ENCODE peak calls at places on chromosome 9, in eight cellular contexts. L, C, M, I, Q, R, K and F are unnamed samples.
A peak's percentile ranks its signal among the peaks of the same experiment; 100 is the strongest.

GRCh38 chr9:17191095-17191494 is 56.3 kb downstream of the CNTLN start:
- DNase-seq in C (no peak), R (no peak), I (no peak), Q (no peak), K (peak; percentile 45), M (no peak), L (peak; percentile 9), F (no peak)

GRCh38 chr9:130869250-130869649 is 27.4 kb downstream of the QRFP start:
- DNase-seq in K (peak; percentile 71), L (peak; percentile 61), I (no peak), M (no peak), R (no peak), C (peak; percentile 80), Q (peak; percentile 90), F (peak; percentile 90)

GRCh38 chr9:128421474-128422010 is 885 bp downstream of the CERCAM start:
- DNase-seq in C (peak; percentile 52), Q (peak; percentile 81), K (no peak), R (no peak), L (peak; percentile 9), I (no peak), M (no peak), F (no peak)

GRCh38 chr9:135989722-135990467 is 28.7 kb upstream of the UBAC1 start:
- DNase-seq in R (peak; percentile 87), L (no peak), I (no peak), Q (peak; percentile 72), M (peak; percentile 10), K (no peak), C (no peak), F (no peak)

GRCh38 chr9:16671591-16672137 is 198.8 kb downstream of the BNC2 start:
- DNase-seq in L (peak; percentile 70), Q (no peak), C (no peak), M (no peak), I (no peak), K (no peak), R (no peak), F (no peak)

GRCh38 chr9:86511614-86512360 is 157.6 kb upstream of the TUT7 start:
- DNase-seq in C (no peak), I (no peak), K (no peak), Q (no peak), M (no peak), R (peak; percentile 35), L (no peak), F (no peak)

GRCh38 chr9:2208991-2209390 is 193.8 kb downstream of the SMARCA2 start:
- DNase-seq in K (peak; percentile 6), R (no peak), C (no peak), Q (no peak), L (no peak), I (no peak), M (no peak), F (no peak)

GRCh38 chr9:35750256-35750531 is 1.1 kb downstream of the RGP1 start:
- DNase-seq in R (no peak), K (no peak), I (no peak), M (no peak), L (no peak), C (no peak), Q (no peak), F (no peak)

GRCh38 chr9:35609001-35609819 is 4.1 kb downstream of the TESK1 start:
- DNase-seq in C (no peak), Q (peak; percentile 65), I (no peak), R (peak; percentile 75), L (no peak), K (no peak), M (no peak), F (no peak)

GRCh38 chr9:38619556-38620447 is 594 bp downstream of the ANKRD18A start:
- DNase-seq in I (no peak), C (no peak), R (peak; percentile 84), K (no peak), Q (no peak), M (no peak), L (no peak), F (peak; percentile 25)

GRCh38 chr9:114810614-114811013 is 4.8 kb upstream of the TNFSF15 start:
- DNase-seq in C (no peak), I (no peak), L (no peak), Q (no peak), K (no peak), R (no peak), M (no peak), F (no peak)

GRCh38 chr9:78932849-78933627 is 636.1 kb downstream of the PSAT1 start:
- DNase-seq in Q (no peak), L (peak; percentile 37), R (no peak), M (no peak), C (no peak), I (no peak), K (peak; percentile 74), F (no peak)

GRCh38 chr9:104386425-104387069 is 117.5 kb upstream of the OR13F1 start:
- DNase-seq in K (peak; percentile 20), R (no peak), C (no peak), L (peak; percentile 17), M (no peak), Q (no peak), I (no peak), F (peak; percentile 18)

GRCh38 chr9:135248721-135249120 is 161.3 kb downstream of the OLFM1 start:
- DNase-seq in I (no peak), K (no peak), R (no peak), Q (no peak), M (no peak), C (no peak), L (no peak), F (no peak)

GRCh38 chr9:17031546-17031945 is 103.3 kb upstream of the CNTLN start:
- DNase-seq in R (no peak), M (no peak), I (no peak), C (no peak), L (no peak), K (no peak), Q (no peak), F (no peak)

GRCh38 chr9:115952667-115953316 is 200.8 kb upstream of the PAPPA start:
- DNase-seq in M (no peak), Q (no peak), I (no peak), K (no peak), L (peak; percentile 78), R (no peak), C (no peak), F (no peak)

GRCh38 chr9:15837079-15837679 is 284.3 kb downstream of the CCDC171 start:
- DNase-seq in L (peak; percentile 42), M (no peak), K (peak; percentile 50), R (no peak), C (no peak), Q (no peak), I (no peak), F (peak; percentile 58)

GRCh38 chr9:104747565-104748358 is at the start of gene NIPSNAP3A:
- DNase-seq in M (peak; percentile 80), C (peak; percentile 90), I (peak; percentile 91), L (peak; percentile 70), Q (peak; percentile 95), R (peak; percentile 97), K (peak; percentile 84), F (peak; percentile 88)

GRCh38 chr9:18755263-18755662 is 277.7 kb downstream of the SAXO1 start:
- DNase-seq in M (no peak), K (no peak), I (no peak), L (no peak), R (no peak), C (no peak), Q (no peak), F (no peak)

GRCh38 chr9:13083973-13084528 is 195.4 kb downstream of the MPDZ start:
- DNase-seq in C (no peak), L (peak; percentile 10), M (no peak), R (no peak), K (no peak), Q (no peak), I (no peak), F (no peak)

GRCh38 chr9:136799079-136799853 is 3.1 kb downstream of the CCDC183 start:
- DNase-seq in Q (peak; percentile 62), K (no peak), C (peak; percentile 74), L (no peak), I (no peak), M (no peak), R (peak; percentile 84), F (peak; percentile 47)

GRCh38 chr9:133490865-133491655 is 12.2 kb upstream of the SLC2A6 start:
- DNase-seq in I (no peak), L (no peak), C (no peak), Q (peak; percentile 52), K (no peak), M (no peak), R (no peak), F (no peak)

GRCh38 chr9:37921168-37921510 is 17.2 kb upstream of the SLC25A51 start:
- DNase-seq in I (peak; percentile 31), Q (no peak), M (no peak), K (no peak), R (no peak), C (peak; percentile 13), L (no peak), F (no peak)

DNA sequence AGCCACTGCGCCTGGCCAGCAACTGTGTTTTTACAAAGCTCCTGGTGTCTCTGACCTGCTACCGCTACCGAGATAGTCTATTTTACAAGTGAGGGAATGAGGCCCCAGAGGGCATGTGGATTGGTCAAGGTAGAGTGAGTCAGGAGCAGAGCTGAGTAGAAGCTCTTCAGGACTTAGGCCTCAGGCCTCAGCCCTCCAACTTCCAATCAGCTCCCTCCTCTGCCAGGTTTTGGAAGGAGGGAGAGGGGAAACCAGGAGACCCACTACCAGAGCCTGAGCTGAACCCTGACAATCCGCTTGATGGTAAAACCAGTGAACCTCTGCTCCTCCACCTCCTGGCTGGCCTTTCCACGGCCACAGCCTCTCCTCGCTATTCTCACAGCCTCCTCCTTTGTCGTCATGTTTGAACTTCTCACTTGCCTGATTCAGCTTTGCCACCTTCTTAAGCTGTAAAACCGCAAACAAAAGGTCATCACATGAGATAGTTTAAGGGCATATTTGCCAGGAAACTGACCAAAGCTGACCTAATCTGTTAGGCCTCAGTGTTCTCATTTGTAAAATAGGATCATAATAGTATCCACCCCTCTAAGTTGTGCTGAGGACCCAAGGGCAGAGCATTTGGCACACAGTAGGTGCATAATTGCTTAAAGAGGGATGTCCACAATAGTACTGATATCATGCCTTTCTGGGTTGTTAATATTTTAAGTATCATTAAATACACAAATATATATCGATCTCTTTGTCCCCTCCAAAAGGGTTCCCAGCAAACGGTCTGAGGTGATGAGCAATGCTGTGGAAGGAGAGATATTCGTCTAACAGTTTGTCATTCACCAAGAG is 1.7 kb downstream of the TRAF1 start:
- DNase-seq in L (no peak), Q (no peak), I (no peak), C (peak; percentile 21), M (no peak), K (no peak), R (no peak), F (no peak)
- H3K4me3 ChIP-seq in L (no peak overlapping the region), Q (no peak overlapping the region), I (no peak overlapping the region), C (no peak overlapping the region), M (peak overlapping the region; percentile 74), K (no peak overlapping the region), R (no peak overlapping the region), F (no peak overlapping the region)

GRCh38 chr9:70080481-70081119 is 37.0 kb downstream of the MAMDC2 start:
- DNase-seq in M (no peak), L (peak; percentile 71), C (no peak), K (peak; percentile 33), I (peak; percentile 76), Q (peak; percentile 74), R (no peak), F (no peak)
- H3K27ac ChIP-seq in M (no peak overlapping the region), L (no peak overlapping the region), C (peak overlapping the region; percentile 1), K (no peak overlapping the region), I (peak overlapping the region; percentile 61), Q (peak overlapping the region; percentile 71), R (peak overlapping the region; percentile 41), F (peak overlapping the region; percentile 71)

GRCh38 chr9:91930475-91930874 is 19.6 kb downstream of the ROR2 start:
- DNase-seq in R (no peak), I (no peak), L (peak; percentile 9), C (no peak), Q (no peak), K (peak; percentile 8), M (no peak), F (no peak)
- H3K4me3 ChIP-seq in R (no peak overlapping the region), I (no peak overlapping the region), L (no peak overlapping the region), C (no peak overlapping the region), Q (no peak overlapping the region), K (no peak overlapping the region), M (no peak overlapping the region), F (no peak overlapping the region)

GRCh38 chr9:121331992-121332685 is 37.9 kb downstream of the STOM start:
- DNase-seq in Q (peak; percentile 69), K (peak; percentile 36), R (peak; percentile 77), L (peak; percentile 46), M (no peak), C (no peak), I (no peak), F (no peak)
- H3K27ac ChIP-seq in Q (peak overlapping the region; percentile 57), K (no peak overlapping the region), R (peak overlapping the region; percentile 62), L (no peak overlapping the region), M (no peak overlapping the region), C (peak overlapping the region; percentile 2), I (peak overlapping the region; percentile 95), F (no peak overlapping the region)